ENCODE peak calls at places on chromosomes 6 and 20, in eight cellular contexts. One of them, this sample, is unnamed.
A peak's percentile ranks its signal among the peaks of the same experiment; 100 is the strongest.

GRCh38 chr20:51022227-51022802 is 592 bp downstream of the KCNG1 start:
- DNase-seq in lung: no peak
- DNase-seq in neuronal stem cell: no peak
- DNase-seq in cardiac fibroblast: no peak
- DNase-seq in heart right ventricle: no peak
- DNase-seq in CD8-positive, alpha-beta memory T cell: no peak
- DNase-seq in neural progenitor cell: no peak
- DNase-seq in GM23338: no peak
- DNase-seq in this sample: no peak

GRCh38 chr6:42045538-42046460 is 4.5 kb upstream of the TAF8 start:
- DNase-seq in lung: peak; percentile 96
- DNase-seq in neuronal stem cell: no peak
- DNase-seq in cardiac fibroblast: peak; percentile 93
- DNase-seq in heart right ventricle: peak; percentile 90
- DNase-seq in CD8-positive, alpha-beta memory T cell: peak; percentile 93
- DNase-seq in neural progenitor cell: no peak
- DNase-seq in GM23338: peak; percentile 84
- DNase-seq in this sample: peak; percentile 92

GRCh38 chr6:42845327-42845694 is 34.1 kb upstream of the RPL7L1 start:
- DNase-seq in lung: no peak
- DNase-seq in neuronal stem cell: no peak
- DNase-seq in cardiac fibroblast: no peak
- DNase-seq in heart right ventricle: no peak
- DNase-seq in CD8-positive, alpha-beta memory T cell: no peak
- DNase-seq in neural progenitor cell: no peak
- DNase-seq in GM23338: no peak
- DNase-seq in this sample: no peak

GRCh38 chr6:1901556-1901955 is 291.8 kb downstream of the FOXC1 start:
- DNase-seq in lung: no peak
- DNase-seq in neuronal stem cell: no peak
- DNase-seq in cardiac fibroblast: no peak
- DNase-seq in heart right ventricle: no peak
- DNase-seq in CD8-positive, alpha-beta memory T cell: no peak
- DNase-seq in neural progenitor cell: no peak
- DNase-seq in GM23338: no peak
- DNase-seq in this sample: no peak

GRCh38 chr20:25525857-25526256 is 59.5 kb downstream of the NINL start:
- DNase-seq in lung: no peak
- DNase-seq in neuronal stem cell: no peak
- DNase-seq in cardiac fibroblast: peak; percentile 91
- DNase-seq in heart right ventricle: no peak
- DNase-seq in CD8-positive, alpha-beta memory T cell: no peak
- DNase-seq in neural progenitor cell: no peak
- DNase-seq in GM23338: no peak
- DNase-seq in this sample: no peak

GRCh38 chr20:32539817-32540675 is 45.1 kb downstream of the NOL4L start:
- DNase-seq in lung: no peak
- DNase-seq in neuronal stem cell: no peak
- DNase-seq in cardiac fibroblast: no peak
- DNase-seq in heart right ventricle: no peak
- DNase-seq in CD8-positive, alpha-beta memory T cell: peak; percentile 76
- DNase-seq in neural progenitor cell: no peak
- DNase-seq in GM23338: no peak
- DNase-seq in this sample: no peak

GRCh38 chr6:129135421-129135820 is 252.5 kb downstream of the LAMA2 start:
- DNase-seq in lung: no peak
- DNase-seq in neuronal stem cell: no peak
- DNase-seq in cardiac fibroblast: peak; percentile 70
- DNase-seq in heart right ventricle: no peak
- DNase-seq in CD8-positive, alpha-beta memory T cell: no peak
- DNase-seq in neural progenitor cell: no peak
- DNase-seq in GM23338: no peak
- DNase-seq in this sample: no peak

GRCh38 chr6:54864272-54864671 is 17.7 kb downstream of the FAM83B start:
- DNase-seq in lung: no peak
- DNase-seq in neuronal stem cell: no peak
- DNase-seq in cardiac fibroblast: no peak
- DNase-seq in heart right ventricle: no peak
- DNase-seq in CD8-positive, alpha-beta memory T cell: no peak
- DNase-seq in neural progenitor cell: no peak
- DNase-seq in GM23338: no peak
- DNase-seq in this sample: no peak

GRCh38 chr6:101663099-101663498 is 269.6 kb downstream of the GRIK2 start:
- DNase-seq in lung: no peak
- DNase-seq in neuronal stem cell: no peak
- DNase-seq in cardiac fibroblast: no peak
- DNase-seq in heart right ventricle: no peak
- DNase-seq in CD8-positive, alpha-beta memory T cell: no peak
- DNase-seq in neural progenitor cell: no peak
- DNase-seq in GM23338: no peak
- DNase-seq in this sample: no peak

DNA sequence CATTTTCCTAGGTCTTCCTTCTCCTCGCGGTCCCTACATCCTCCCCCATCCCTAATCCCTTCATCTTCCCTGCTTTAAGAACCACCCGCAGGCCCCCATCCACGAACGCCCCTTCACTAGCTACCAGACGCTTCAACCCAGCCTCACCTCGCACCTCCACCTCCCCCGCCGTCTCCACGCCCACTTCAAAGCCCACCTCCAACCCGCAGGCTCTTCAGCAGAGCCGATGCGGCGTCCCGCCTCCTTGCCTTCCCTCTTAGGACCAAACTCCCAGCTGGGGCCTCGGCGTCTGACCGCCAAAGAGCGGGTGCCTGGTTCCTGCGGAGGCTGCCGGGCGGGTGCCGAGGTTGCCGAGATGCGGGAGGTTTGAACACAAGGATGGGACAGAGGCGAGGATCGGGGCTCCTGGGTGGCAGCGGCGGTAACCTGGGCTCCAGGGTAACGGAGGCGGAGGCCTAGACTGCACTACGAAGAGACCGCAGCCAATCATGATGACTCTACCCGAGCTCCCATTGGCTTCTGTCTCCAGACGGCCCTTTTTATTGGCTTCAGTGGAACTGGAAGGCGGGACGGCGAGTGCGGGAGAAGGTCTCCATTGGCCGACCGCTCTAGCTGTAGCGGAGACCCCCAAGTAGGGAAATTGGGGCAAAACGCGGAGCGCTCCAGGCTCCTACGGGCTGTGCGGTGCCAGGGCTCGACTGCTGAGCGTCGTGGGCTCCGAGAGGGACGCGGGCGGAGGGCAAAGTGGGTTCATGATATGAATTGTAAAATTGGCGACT is at the start of gene LCA5:
- DNase-seq in lung: peak; percentile 93
- DNase-seq in neuronal stem cell: peak; percentile 95
- DNase-seq in cardiac fibroblast: peak; percentile 98
- DNase-seq in heart right ventricle: peak; percentile 95
- DNase-seq in CD8-positive, alpha-beta memory T cell: peak; percentile 90
- DNase-seq in neural progenitor cell: peak; percentile 98
- DNase-seq in GM23338: peak; percentile 98
- DNase-seq in this sample: peak; percentile 93
- H3K4me3 ChIP-seq in lung: peak within 1 kb of the TSS; percentile 83
- H3K4me3 ChIP-seq in neuronal stem cell: peak within 1 kb of the TSS; percentile 96
- H3K4me3 ChIP-seq in cardiac fibroblast: peak within 1 kb of the TSS; percentile 82
- H3K4me3 ChIP-seq in heart right ventricle: peak within 1 kb of the TSS; percentile 76
- H3K4me3 ChIP-seq in CD8-positive, alpha-beta memory T cell: peak within 1 kb of the TSS; percentile 68
- H3K4me3 ChIP-seq in neural progenitor cell: peak within 1 kb of the TSS; percentile 66
- H3K4me3 ChIP-seq in GM23338: peak within 1 kb of the TSS; percentile 78
- H3K4me3 ChIP-seq in this sample: peak within 1 kb of the TSS; percentile 91

GRCh38 chr6:73131706-73132105 is 93.6 kb downstream of the KHDC1L start:
- DNase-seq in lung: no peak
- DNase-seq in neuronal stem cell: no peak
- DNase-seq in cardiac fibroblast: peak; percentile 8
- DNase-seq in heart right ventricle: no peak
- DNase-seq in CD8-positive, alpha-beta memory T cell: no peak
- DNase-seq in neural progenitor cell: no peak
- DNase-seq in GM23338: no peak
- DNase-seq in this sample: no peak

GRCh38 chr6:73134588-73134987 is 90.7 kb downstream of the KHDC1L start:
- DNase-seq in lung: no peak
- DNase-seq in neuronal stem cell: peak; percentile 32
- DNase-seq in cardiac fibroblast: peak; percentile 15
- DNase-seq in heart right ventricle: no peak
- DNase-seq in CD8-positive, alpha-beta memory T cell: no peak
- DNase-seq in neural progenitor cell: peak; percentile 87
- DNase-seq in GM23338: peak; percentile 92
- DNase-seq in this sample: no peak

DNA sequence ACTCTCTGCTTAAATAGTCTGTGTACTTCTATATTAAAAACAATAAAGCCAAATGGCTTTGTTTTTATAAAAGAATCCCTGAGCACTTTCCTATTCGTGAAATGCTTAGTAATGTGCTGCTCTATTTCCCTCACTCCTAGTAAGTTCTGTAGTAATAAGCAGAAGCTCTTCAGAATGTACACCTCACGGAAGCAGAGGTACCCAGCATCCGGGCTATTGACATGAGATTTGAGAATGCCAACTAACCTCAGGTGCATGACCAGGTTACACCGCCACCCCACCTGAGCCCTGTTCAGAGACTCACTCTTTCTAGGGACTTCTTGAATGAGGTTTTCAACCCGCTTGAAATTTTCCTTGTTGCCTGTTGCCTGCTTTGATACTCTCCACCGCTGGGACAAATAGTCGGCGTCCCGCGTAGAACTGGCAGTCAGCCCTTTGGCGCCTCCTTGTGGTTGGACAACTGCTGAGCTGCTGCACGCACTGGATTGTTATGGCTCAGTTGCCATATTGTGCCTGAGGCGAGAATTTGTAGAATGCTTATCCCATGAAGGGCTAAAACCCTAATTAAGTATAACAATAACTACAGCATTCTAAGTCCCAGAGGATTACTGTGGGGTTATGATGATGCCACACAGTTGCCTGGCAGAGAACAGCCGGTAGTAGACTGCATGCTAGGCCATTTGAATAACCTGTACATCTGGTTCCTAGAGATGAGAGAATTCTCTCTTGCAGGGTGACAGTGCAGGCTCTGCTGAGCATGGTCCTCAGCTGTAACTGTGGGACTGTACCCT is 95.4 kb downstream of the KHDC1L start:
- DNase-seq in lung: peak; percentile 81
- DNase-seq in neuronal stem cell: peak; percentile 78
- DNase-seq in cardiac fibroblast: peak; percentile 80
- DNase-seq in heart right ventricle: peak; percentile 59
- DNase-seq in CD8-positive, alpha-beta memory T cell: peak; percentile 67
- DNase-seq in neural progenitor cell: peak; percentile 92
- DNase-seq in GM23338: peak; percentile 93
- DNase-seq in this sample: peak; percentile 26
- H3K4me3 ChIP-seq in lung: no peak overlapping the region
- H3K4me3 ChIP-seq in neuronal stem cell: no peak overlapping the region
- H3K4me3 ChIP-seq in cardiac fibroblast: no peak overlapping the region
- H3K4me3 ChIP-seq in heart right ventricle: no peak overlapping the region
- H3K4me3 ChIP-seq in CD8-positive, alpha-beta memory T cell: no peak overlapping the region
- H3K4me3 ChIP-seq in neural progenitor cell: no peak overlapping the region
- H3K4me3 ChIP-seq in GM23338: no peak overlapping the region
- H3K4me3 ChIP-seq in this sample: no peak overlapping the region

DNA sequence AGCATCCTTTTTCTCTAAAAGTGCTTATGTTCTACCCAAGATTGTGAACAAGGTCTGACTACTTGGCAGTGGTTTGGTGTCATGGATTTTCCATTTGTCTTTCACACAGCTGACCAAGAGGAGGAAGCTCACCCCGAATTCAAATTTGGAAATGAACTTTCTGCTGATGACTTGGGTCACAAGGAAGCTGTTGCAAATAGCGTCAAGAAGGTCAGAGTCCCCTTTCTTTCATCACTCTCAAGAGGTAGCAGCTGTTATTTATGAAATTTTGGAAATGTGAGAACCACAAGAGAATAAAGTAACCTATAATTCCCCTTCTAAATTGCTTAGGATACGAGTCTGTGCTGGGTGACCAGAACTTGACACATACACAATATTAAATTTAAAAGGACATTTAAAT is 113.0 kb upstream of the LAMP5 start:
- DNase-seq in lung: no peak
- DNase-seq in neuronal stem cell: no peak
- DNase-seq in cardiac fibroblast: no peak
- DNase-seq in heart right ventricle: no peak
- DNase-seq in CD8-positive, alpha-beta memory T cell: no peak
- DNase-seq in neural progenitor cell: no peak
- DNase-seq in GM23338: no peak
- DNase-seq in this sample: no peak
- H3K4me3 ChIP-seq in lung: no peak overlapping the region
- H3K4me3 ChIP-seq in neuronal stem cell: no peak overlapping the region
- H3K4me3 ChIP-seq in cardiac fibroblast: no peak overlapping the region
- H3K4me3 ChIP-seq in heart right ventricle: no peak overlapping the region
- H3K4me3 ChIP-seq in CD8-positive, alpha-beta memory T cell: no peak overlapping the region
- H3K4me3 ChIP-seq in neural progenitor cell: no peak overlapping the region
- H3K4me3 ChIP-seq in GM23338: no peak overlapping the region
- H3K4me3 ChIP-seq in this sample: no peak overlapping the region

GRCh38 chr6:158040804-158041347 is 59.2 kb downstream of the SYNJ2 start:
- DNase-seq in lung: no peak
- DNase-seq in neuronal stem cell: no peak
- DNase-seq in cardiac fibroblast: peak; percentile 77
- DNase-seq in heart right ventricle: no peak
- DNase-seq in CD8-positive, alpha-beta memory T cell: no peak
- DNase-seq in neural progenitor cell: no peak
- DNase-seq in GM23338: no peak
- DNase-seq in this sample: no peak

GRCh38 chr6:158041370-158041769 is 59.7 kb downstream of the SYNJ2 start:
- DNase-seq in lung: no peak
- DNase-seq in neuronal stem cell: no peak
- DNase-seq in cardiac fibroblast: no peak
- DNase-seq in heart right ventricle: no peak
- DNase-seq in CD8-positive, alpha-beta memory T cell: no peak
- DNase-seq in neural progenitor cell: no peak
- DNase-seq in GM23338: no peak
- DNase-seq in this sample: no peak

GRCh38 chr6:158039571-158040050 is 57.9 kb downstream of the SYNJ2 start:
- DNase-seq in lung: no peak
- DNase-seq in neuronal stem cell: no peak
- DNase-seq in cardiac fibroblast: peak; percentile 35
- DNase-seq in heart right ventricle: no peak
- DNase-seq in CD8-positive, alpha-beta memory T cell: no peak
- DNase-seq in neural progenitor cell: no peak
- DNase-seq in GM23338: no peak
- DNase-seq in this sample: no peak

GRCh38 chr6:158039178-158039557 is 57.5 kb downstream of the SYNJ2 start:
- DNase-seq in lung: no peak
- DNase-seq in neuronal stem cell: no peak
- DNase-seq in cardiac fibroblast: no peak
- DNase-seq in heart right ventricle: no peak
- DNase-seq in CD8-positive, alpha-beta memory T cell: no peak
- DNase-seq in neural progenitor cell: peak; percentile 21
- DNase-seq in GM23338: no peak
- DNase-seq in this sample: no peak

DNA sequence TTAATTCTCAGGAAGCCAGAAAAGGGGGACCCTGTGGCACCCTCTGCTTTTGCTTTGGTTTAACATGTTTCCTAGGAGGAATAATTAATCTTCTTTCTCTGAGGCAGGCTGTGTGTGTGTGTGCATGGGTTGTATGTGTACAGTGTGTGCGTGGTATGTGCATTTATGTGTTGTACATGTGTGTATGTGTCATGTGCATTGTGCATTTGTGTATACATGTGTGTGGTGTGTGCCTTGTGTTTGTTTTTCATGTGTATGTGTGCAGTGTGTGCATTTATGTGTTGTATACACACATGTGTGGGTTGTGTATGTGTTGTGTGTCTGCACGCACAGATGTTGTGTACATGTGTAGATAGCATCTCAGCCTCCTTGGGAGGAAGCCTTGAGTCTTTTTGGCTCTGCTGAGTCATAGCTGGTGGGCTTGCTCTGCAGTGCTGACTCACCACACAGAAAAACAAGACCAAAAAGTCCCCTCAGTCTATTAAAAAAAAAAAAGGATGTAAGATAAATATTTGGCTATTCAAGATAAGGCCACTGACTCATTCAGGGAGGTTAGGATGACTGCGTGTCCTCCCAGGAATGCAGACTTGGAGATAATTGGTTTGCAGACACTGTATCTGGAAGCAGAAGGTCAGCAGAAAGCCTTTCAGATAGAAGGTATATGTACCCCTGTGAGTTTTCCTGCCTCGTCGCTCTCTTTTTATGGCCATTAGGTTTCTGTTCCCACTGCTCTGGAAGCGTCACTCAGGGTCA is 58.6 kb downstream of the SYNJ2 start:
- DNase-seq in lung: no peak
- DNase-seq in neuronal stem cell: no peak
- DNase-seq in cardiac fibroblast: peak; percentile 94
- DNase-seq in heart right ventricle: no peak
- DNase-seq in CD8-positive, alpha-beta memory T cell: no peak
- DNase-seq in neural progenitor cell: no peak
- DNase-seq in GM23338: no peak
- DNase-seq in this sample: peak; percentile 49
- H3K4me3 ChIP-seq in lung: no peak overlapping the region
- H3K4me3 ChIP-seq in neuronal stem cell: no peak overlapping the region
- H3K4me3 ChIP-seq in cardiac fibroblast: no peak overlapping the region
- H3K4me3 ChIP-seq in heart right ventricle: no peak overlapping the region
- H3K4me3 ChIP-seq in CD8-positive, alpha-beta memory T cell: no peak overlapping the region
- H3K4me3 ChIP-seq in neural progenitor cell: no peak overlapping the region
- H3K4me3 ChIP-seq in GM23338: no peak overlapping the region
- H3K4me3 ChIP-seq in this sample: no peak overlapping the region